ENCODE peak calls at places on chromosome 19, in five cellular contexts. W is mesenchymal stem cell, H is fibroblast of lung, I is HCT116, R is endothelial cell of umbilical vein. Y is an unnamed sample.

GRCh38 chr19:34171539-34171876 is 796 bp upstream of the LSM14A start:
- DNase-seq in H (peak), W (peak), I (no peak), R (no peak), Y (no peak)

GRCh38 chr19:10238172-10238783 is 7.1 kb upstream of the S1PR2 start:
- DNase-seq in H (peak), W (peak), I (no peak), R (no peak), Y (no peak)

GRCh38 chr19:32404939-32405430 is 585 bp upstream of the DPY19L3 start:
- DNase-seq in I (no peak), H (peak), R (no peak), W (no peak), Y (no peak)

GRCh38 chr19:35220315-35220921 is 8.1 kb downstream of the FAM187B start:
- DNase-seq in R (peak), H (no peak), W (no peak), I (no peak), Y (no peak)

GRCh38 chr19:9881720-9882119 is 46.6 kb downstream of the PIN1 start:
- DNase-seq in R (no peak), H (no peak), I (peak), W (no peak), Y (no peak)

GRCh38 chr19:11519138-11519537 is 9.8 kb downstream of the ECSIT start:
- DNase-seq in R (no peak), H (no peak), I (no peak), W (no peak), Y (no peak)

GRCh38 chr19:40689339-40690049 is 957 bp downstream of the NUMBL start:
- DNase-seq in W (peak), H (peak), R (peak), I (no peak), Y (no peak)

GRCh38 chr19:9306443-9306842 is 3.2 kb downstream of the ZNF699 start:
- DNase-seq in H (peak), R (no peak), I (no peak), W (peak), Y (no peak)

GRCh38 chr19:45558399-45558878 is 26.2 kb downstream of the OPA3 start:
- DNase-seq in R (peak), H (peak), I (peak), W (peak), Y (no peak)

GRCh38 chr19:14023404-14024235 is 4.3 kb upstream of the RLN3 start:
- DNase-seq in W (peak), R (peak), I (no peak), H (peak), Y (no peak)

GRCh38 chr19:55526216-55527196 is 10.4 kb downstream of the SBK2 start:
- DNase-seq in R (peak), H (peak), I (no peak), W (peak), Y (no peak)

GRCh38 chr19:28406966-28407365 is 806.0 kb downstream of the UQCRFS1 start:
- DNase-seq in R (no peak), H (no peak), I (no peak), W (no peak), Y (no peak)

GRCh38 chr19:58059003-58059671 is at the start of gene ZNF135:
- DNase-seq in H (peak), I (no peak), W (peak), R (peak), Y (no peak)

GRCh38 chr19:34644991-34645461 is 31.9 kb downstream of the SCGB2B2 start:
- DNase-seq in H (no peak), I (no peak), W (no peak), R (no peak), Y (no peak)

GRCh38 chr19:17841371-17841809 is 6.4 kb downstream of the JAK3 start:
- DNase-seq in R (no peak), I (no peak), H (no peak), W (no peak), Y (no peak)
- H3K4me3 ChIP-seq in R (no peak), I (peak), H (peak), W (no peak), Y (peak)

DNA sequence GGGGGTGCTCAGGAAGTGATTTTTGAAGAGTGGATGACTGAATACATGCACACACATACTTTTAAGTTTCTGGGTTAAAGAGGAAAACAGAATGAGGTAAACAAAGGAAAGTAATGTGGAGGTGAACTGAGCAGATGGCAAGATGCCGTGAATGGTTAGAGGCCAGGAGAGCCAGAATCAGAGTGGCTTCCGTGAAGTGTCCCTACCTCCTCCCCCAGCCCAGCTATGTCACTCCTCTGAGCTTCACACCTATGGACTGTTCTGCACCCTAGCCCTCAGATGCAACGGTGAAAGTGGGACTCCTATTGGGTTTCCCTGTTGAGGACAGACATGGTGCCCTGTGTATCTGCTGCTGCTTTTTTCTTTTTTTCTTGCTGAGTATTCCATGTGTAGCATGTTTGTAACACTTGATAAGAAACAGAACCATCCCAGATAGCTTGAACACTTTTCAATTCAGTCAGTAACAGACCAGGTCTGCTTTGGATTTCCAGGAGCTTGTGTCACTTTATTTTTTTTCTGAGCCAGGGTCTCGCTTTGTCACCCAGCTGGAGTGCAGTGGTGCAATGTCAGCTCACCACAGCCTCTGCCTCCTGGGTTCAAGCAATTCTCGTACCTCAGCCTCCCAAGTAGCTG is 43.9 kb downstream of the BBC3 start:
- DNase-seq in H (no peak), I (no peak), W (no peak), R (no peak), Y (no peak)
- H3K27ac ChIP-seq in H (no peak), I (peak), W (no peak), R (no peak), Y (no peak)

GRCh38 chr19:49335784-49336481 is 727 bp downstream of the CD37 start:
- DNase-seq in R (no peak), I (no peak), W (no peak), H (no peak), Y (no peak)
- H3K9ac ChIP-seq in R (no peak), I (no peak), W (no peak), H (no peak), Y (no peak)

DNA sequence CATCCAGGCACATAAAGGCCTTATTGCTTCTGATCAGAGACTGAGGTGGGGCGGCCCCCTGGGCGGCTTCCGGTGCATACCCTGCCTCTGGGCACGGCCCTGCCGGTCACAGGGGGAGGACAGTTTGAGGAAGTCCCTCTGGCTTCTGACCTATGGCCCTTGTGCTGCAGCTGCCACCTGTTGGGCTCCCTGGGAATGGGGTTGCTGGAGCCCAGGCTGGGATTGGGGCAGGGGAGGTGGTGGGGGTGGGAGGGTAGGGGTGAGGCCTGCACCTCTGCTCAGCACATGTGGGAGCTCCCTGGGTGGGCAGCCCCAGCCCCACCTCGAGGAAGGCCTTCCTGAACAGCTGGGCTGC is 10.7 kb downstream of the ANO8 start:
- DNase-seq in I (no peak), H (no peak), W (no peak), R (no peak), Y (no peak)
- H3K4me3 ChIP-seq in I (no peak), H (no peak), W (no peak), R (no peak), Y (no peak)

GRCh38 chr19:4582980-4583842 is 23.7 kb upstream of the SEMA6B start:
- DNase-seq in W (no peak), R (no peak), I (no peak), H (no peak), Y (no peak)

GRCh38 chr19:4582112-4582553 is 22.6 kb upstream of the SEMA6B start:
- DNase-seq in W (no peak), H (peak), I (no peak), R (no peak), Y (no peak)

GRCh38 chr19:4584670-4585460 is 25.4 kb upstream of the SEMA6B start:
- DNase-seq in R (no peak), W (peak), I (no peak), H (no peak), Y (no peak)

GRCh38 chr19:4585556-4585955 is 26.1 kb upstream of the SEMA6B start:
- DNase-seq in I (no peak), R (no peak), H (no peak), W (no peak), Y (no peak)

GRCh38 chr19:4583961-4584669 is 24.6 kb upstream of the SEMA6B start:
- DNase-seq in W (peak), R (peak), H (peak), I (no peak), Y (no peak)
- H3K27ac ChIP-seq in W (no peak), R (no peak), H (no peak), I (peak), Y (no peak)

GRCh38 chr19:48637449-48637947 is 319 bp upstream of the DBP start:
- DNase-seq in R (peak), H (peak), I (peak), W (peak), Y (peak)

GRCh38 chr19:48635966-48636858 is 967 bp downstream of the DBP start:
- DNase-seq in H (no peak), R (no peak), W (no peak), I (no peak), Y (no peak)

GRCh38 chr19:48637948-48638830 is 1.0 kb upstream of the DBP start:
- DNase-seq in H (peak), R (peak), W (peak), I (peak), Y (peak)

GRCh38 chr19:48635263-48635965 is 1.8 kb downstream of the DBP start:
- DNase-seq in W (no peak), R (peak), I (no peak), H (no peak), Y (no peak)

DNA sequence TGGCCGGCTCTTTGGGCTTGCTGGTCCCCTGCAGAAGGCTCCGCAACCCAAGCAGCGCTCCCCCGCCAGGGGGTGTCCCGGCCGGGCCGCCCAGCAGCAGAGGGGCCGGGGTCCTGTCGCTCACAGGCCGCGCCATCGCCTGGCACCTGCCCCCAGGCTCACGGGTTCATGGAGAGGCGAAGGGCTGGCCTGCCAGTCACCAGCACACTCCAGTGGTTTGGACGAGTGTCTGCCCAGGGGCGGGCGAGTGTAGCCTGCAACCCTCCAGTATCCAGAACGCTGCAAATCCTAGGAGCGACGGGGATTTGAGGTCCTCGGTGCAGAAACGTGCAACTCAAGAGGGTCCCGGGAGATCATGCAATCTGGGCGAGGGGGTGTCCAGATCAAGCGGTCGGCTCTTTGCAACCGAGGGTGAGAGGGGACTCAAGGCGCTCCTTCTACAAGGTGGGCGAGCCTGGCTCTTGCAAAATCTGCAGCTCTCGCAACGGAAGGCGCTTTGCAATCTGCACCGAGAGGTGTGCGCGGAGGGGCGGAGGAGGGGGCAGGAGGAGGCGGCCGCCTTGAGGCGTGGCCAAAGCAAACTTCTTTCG is at the start of gene DBP:
- DNase-seq in R (no peak), W (no peak), H (no peak), I (no peak), Y (no peak)
- H3K9ac ChIP-seq in R (peak), W (peak), H (peak), I (peak), Y (peak)

GRCh38 chr19:5625641-5626040 is 2.8 kb downstream of the SAFB start:
- DNase-seq in R (no peak), W (no peak), H (no peak), I (no peak), Y (no peak)
- H3K4me3 ChIP-seq in R (no peak), W (no peak), H (peak), I (no peak), Y (peak)

DNA sequence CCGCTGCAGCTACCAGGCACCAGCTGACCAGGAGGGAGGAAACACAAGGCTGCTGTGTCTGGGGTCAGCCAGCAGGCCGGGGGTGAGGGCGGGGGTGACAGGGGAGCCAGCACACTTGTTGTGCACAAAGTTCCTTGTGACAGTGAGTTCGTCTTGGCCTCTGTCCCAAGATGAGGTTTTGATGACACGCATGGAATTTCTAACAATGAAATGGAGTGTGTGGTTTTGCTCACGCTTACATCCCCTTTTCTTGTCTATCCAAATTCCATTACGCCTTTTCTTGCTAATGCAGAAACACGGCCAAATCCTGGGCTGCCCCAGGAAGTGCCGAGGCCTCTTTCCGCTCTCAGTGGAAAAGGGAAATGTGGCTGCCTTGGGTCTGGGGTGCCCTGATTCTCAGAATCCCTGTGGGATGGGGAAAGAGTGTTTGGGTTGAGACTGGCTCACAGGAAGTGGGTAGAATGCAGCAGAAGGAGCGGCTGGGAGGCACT is 73.8 kb downstream of the GADD45B start:
- DNase-seq in W (peak), I (no peak), H (peak), R (no peak), Y (peak)
- H3K27ac ChIP-seq in W (no peak), I (no peak), H (peak), R (no peak), Y (peak)